ENCODE peak calls at places on chromosome 16, in nine cellular contexts. Y is GM23338; G is endothelial cell of umbilical vein; O is CD8-positive, alpha-beta T cell; N is neural progenitor cell; Z is PC-9; K is tibial artery; F is stomach; U is CD8-positive, alpha-beta memory T cell. D is an unnamed sample. For H3K36me3, the result is how much of the 10 kb centered on the place peaks cover.

GRCh38 chr16:88405325-88406060 is 22.7 kb downstream of the ZNF469 start:
- DNase-seq in Y (no peak), G (no peak), O (no peak), N (no peak), Z (no peak), K (peak), F (peak), U (no peak), D (no peak)

GRCh38 chr16:56671706-56672105 is 2.1 kb downstream of the MT1H start:
- DNase-seq in Y (no peak), G (no peak), O (no peak), N (no peak), Z (no peak), K (no peak), F (no peak), U (no peak), D (no peak)

GRCh38 chr16:60203525-60204124 is 1469.5 kb upstream of the GOT2 start:
- DNase-seq in Y (peak), G (peak), O (no peak), N (peak), Z (no peak), K (no peak), F (no peak), U (no peak), D (no peak)

GRCh38 chr16:17316005-17316404 is 154.8 kb downstream of the XYLT1 start:
- DNase-seq in Y (no peak), G (no peak), O (no peak), N (no peak), Z (no peak), K (no peak), F (no peak), U (no peak), D (no peak)

GRCh38 chr16:30094541-30095165 is 1.4 kb downstream of the YPEL3 start:
- DNase-seq in Y (no peak), G (no peak), O (no peak), N (peak), Z (no peak), K (no peak), F (no peak), U (no peak), D (no peak)

GRCh38 chr16:50609049-50609832 is 61.0 kb downstream of the NKD1 start:
- DNase-seq in Y (no peak), G (no peak), O (no peak), N (no peak), Z (no peak), K (no peak), F (no peak), U (no peak), D (no peak)

GRCh38 chr16:75023019-75023418 is 24.2 kb downstream of the ZNRF1 start:
- DNase-seq in Y (no peak), G (no peak), O (no peak), N (no peak), Z (no peak), K (no peak), F (no peak), U (no peak), D (no peak)

GRCh38 chr16:3807425-3808123 is 72.9 kb downstream of the CREBBP start:
- DNase-seq in Y (no peak), G (no peak), O (no peak), N (no peak), Z (no peak), K (no peak), F (no peak), U (no peak), D (no peak)

GRCh38 chr16:70478912-70479341 is 24.5 kb downstream of the FCSK start:
- DNase-seq in Y (peak), G (peak), O (no peak), N (no peak), Z (no peak), K (peak), F (no peak), U (no peak), D (peak)
- H3K36me3 ChIP-seq in Y (under half), G (under half), O (under half), N (under half), Z (under half), K (half or more), F (under half), U (under half), D (half or more)

GRCh38 chr16:15836074-15836473 is 20.8 kb downstream of the MYH11 start:
- DNase-seq in Y (no peak), G (no peak), O (no peak), N (no peak), Z (no peak), K (no peak), F (no peak), U (no peak), D (no peak)
- H3K27ac ChIP-seq in Y (no peak), G (no peak), O (no peak), N (no peak), Z (no peak), K (peak), F (peak), U (no peak), D (no peak)

DNA sequence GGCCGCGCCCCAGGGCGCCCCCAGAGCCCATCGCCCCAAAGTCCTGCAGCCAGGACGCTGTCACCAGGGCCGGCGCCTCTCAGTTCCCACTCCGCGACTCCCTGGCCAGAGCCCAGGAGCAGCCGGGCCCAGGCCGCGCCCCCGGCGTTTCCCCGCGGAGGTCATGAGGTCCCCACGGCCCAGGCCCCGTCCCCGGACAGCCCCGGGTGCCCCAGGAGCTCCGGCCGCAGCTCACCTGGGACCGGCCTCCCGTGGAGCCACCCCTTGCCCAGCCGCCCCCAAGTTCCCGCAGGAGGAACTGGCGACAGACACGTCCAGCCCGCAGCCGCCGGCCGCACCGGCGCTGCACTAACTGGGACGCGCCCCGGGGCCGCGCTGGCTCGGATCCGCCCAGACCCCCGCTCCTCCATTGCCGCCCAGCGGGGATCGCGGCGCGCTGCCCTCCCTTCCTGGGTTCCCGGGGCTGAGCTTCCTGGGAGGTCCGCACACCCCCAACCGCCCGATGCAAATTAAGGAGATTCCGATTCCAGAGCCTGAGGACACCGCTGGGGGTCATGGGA is 9.7 kb downstream of the AHSP start:
- DNase-seq in Y (peak), G (no peak), O (no peak), N (peak), Z (no peak), K (no peak), F (no peak), U (no peak), D (peak)
- H3K4me3 ChIP-seq in Y (peak), G (no peak), O (no peak), N (peak), Z (no peak), K (peak), F (peak), U (no peak), D (peak)

GRCh38 chr16:2228161-2228824 is 4.9 kb downstream of the E4F1 start:
- DNase-seq in Y (no peak), G (no peak), O (no peak), N (no peak), Z (no peak), K (no peak), F (no peak), U (no peak), D (no peak)
- H3K36me3 ChIP-seq in Y (under half), G (under half), O (under half), N (under half), Z (under half), K (half or more), F (half or more), U (under half), D (half or more)

GRCh38 chr16:10980811-10981210 is 36.4 kb downstream of the CLEC16A start:
- DNase-seq in Y (no peak), G (no peak), O (no peak), N (no peak), Z (no peak), K (no peak), F (no peak), U (no peak), D (no peak)
- H3K27ac ChIP-seq in Y (no peak), G (no peak), O (no peak), N (no peak), Z (no peak), K (peak), F (no peak), U (no peak), D (peak)

DNA sequence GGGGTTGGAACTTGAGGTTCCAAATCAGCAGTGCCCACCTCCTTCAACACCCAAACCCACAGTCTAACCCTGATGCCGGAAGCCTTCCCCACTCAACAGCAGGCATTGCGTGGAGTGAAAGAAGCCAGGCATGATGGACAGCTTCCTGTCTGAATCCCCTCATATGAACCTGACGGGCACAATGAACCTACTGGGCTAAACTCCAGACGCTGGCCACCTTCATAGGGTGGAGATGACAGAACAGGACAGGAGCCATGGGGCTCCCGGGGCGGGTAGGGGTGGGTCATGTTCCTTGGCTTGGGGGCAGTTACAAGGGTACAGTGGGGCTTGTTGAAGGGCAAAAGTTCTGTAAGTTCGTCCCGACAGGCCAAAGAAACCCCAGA is 460 bp upstream of the HSBP1 start:
- DNase-seq in Y (no peak), G (no peak), O (no peak), N (no peak), Z (no peak), K (no peak), F (no peak), U (no peak), D (no peak)
- H3K4me3 ChIP-seq in Y (peak), G (no peak), O (peak), N (peak), Z (peak), K (peak), F (peak), U (peak), D (peak)

D was measured in lower lobe of right lung.